ENCODE peak calls at places on chromosome 4, in eight cellular contexts. One of them, this sample, is unnamed.

GRCh38 chr4:186887211-186887785 is 163.6 kb upstream of the FAT1 start:
- DNase-seq in activated CD4-positive, alpha-beta T cell treated with anti-CD3 and anti-CD28 coated beads, Interleukin-2, amount 50 U/mL, for 1 hour: no peak
- DNase-seq in activated gamma-delta T cell treated with Interleukin-2 at 50 U/mL for 16 hours: no peak
- DNase-seq in iris pigment epithelial cell: peak
- DNase-seq in GM03348: no peak
- DNase-seq in upper lobe of left lung: no peak
- DNase-seq in AG08396: no peak
- DNase-seq in GM12864: no peak
- DNase-seq in this sample: peak

GRCh38 chr4:15536552-15537499 is 67.1 kb downstream of the CC2D2A start:
- DNase-seq in GM03348: no peak
- DNase-seq in iris pigment epithelial cell: no peak
- DNase-seq in upper lobe of left lung: no peak
- DNase-seq in GM12864: no peak
- DNase-seq in AG08396: no peak
- DNase-seq in activated CD4-positive, alpha-beta T cell treated with anti-CD3 and anti-CD28 coated beads, Interleukin-2, amount 50 U/mL, for 1 hour: no peak
- DNase-seq in activated gamma-delta T cell treated with Interleukin-2 at 50 U/mL for 16 hours: no peak
- DNase-seq in this sample: no peak

GRCh38 chr4:111821342-111821741 is 323.9 kb upstream of the FAM241A start:
- DNase-seq in iris pigment epithelial cell: no peak
- DNase-seq in activated CD4-positive, alpha-beta T cell treated with anti-CD3 and anti-CD28 coated beads, Interleukin-2, amount 50 U/mL, for 1 hour: no peak
- DNase-seq in GM12864: no peak
- DNase-seq in activated gamma-delta T cell treated with Interleukin-2 at 50 U/mL for 16 hours: no peak
- DNase-seq in GM03348: no peak
- DNase-seq in upper lobe of left lung: no peak
- DNase-seq in AG08396: no peak
- DNase-seq in this sample: no peak

GRCh38 chr4:47907247-47907646 is 7.1 kb downstream of the NFXL1 start:
- DNase-seq in activated gamma-delta T cell treated with Interleukin-2 at 50 U/mL for 16 hours: no peak
- DNase-seq in iris pigment epithelial cell: peak
- DNase-seq in GM12864: no peak
- DNase-seq in activated CD4-positive, alpha-beta T cell treated with anti-CD3 and anti-CD28 coated beads, Interleukin-2, amount 50 U/mL, for 1 hour: no peak
- DNase-seq in GM03348: peak
- DNase-seq in upper lobe of left lung: no peak
- DNase-seq in AG08396: no peak
- DNase-seq in this sample: no peak

GRCh38 chr4:180550106-180550505 is 1693.1 kb upstream of the TENM3 start:
- DNase-seq in iris pigment epithelial cell: no peak
- DNase-seq in upper lobe of left lung: no peak
- DNase-seq in GM12864: no peak
- DNase-seq in AG08396: no peak
- DNase-seq in activated gamma-delta T cell treated with Interleukin-2 at 50 U/mL for 16 hours: no peak
- DNase-seq in activated CD4-positive, alpha-beta T cell treated with anti-CD3 and anti-CD28 coated beads, Interleukin-2, amount 50 U/mL, for 1 hour: no peak
- DNase-seq in GM03348: no peak
- DNase-seq in this sample: no peak

GRCh38 chr4:27027428-27027827 is 166.8 kb downstream of the STIM2 start:
- DNase-seq in upper lobe of left lung: no peak
- DNase-seq in GM03348: no peak
- DNase-seq in iris pigment epithelial cell: no peak
- DNase-seq in AG08396: no peak
- DNase-seq in GM12864: no peak
- DNase-seq in activated CD4-positive, alpha-beta T cell treated with anti-CD3 and anti-CD28 coated beads, Interleukin-2, amount 50 U/mL, for 1 hour: no peak
- DNase-seq in activated gamma-delta T cell treated with Interleukin-2 at 50 U/mL for 16 hours: no peak
- DNase-seq in this sample: no peak

GRCh38 chr4:154045086-154045485 is 256.2 kb upstream of the SFRP2 start:
- DNase-seq in AG08396: no peak
- DNase-seq in GM12864: no peak
- DNase-seq in activated gamma-delta T cell treated with Interleukin-2 at 50 U/mL for 16 hours: no peak
- DNase-seq in activated CD4-positive, alpha-beta T cell treated with anti-CD3 and anti-CD28 coated beads, Interleukin-2, amount 50 U/mL, for 1 hour: no peak
- DNase-seq in GM03348: peak
- DNase-seq in iris pigment epithelial cell: no peak
- DNase-seq in upper lobe of left lung: no peak
- DNase-seq in this sample: no peak

GRCh38 chr4:128847074-128847724 is 37.7 kb downstream of the JADE1 start:
- DNase-seq in upper lobe of left lung: no peak
- DNase-seq in GM03348: no peak
- DNase-seq in AG08396: no peak
- DNase-seq in activated gamma-delta T cell treated with Interleukin-2 at 50 U/mL for 16 hours: no peak
- DNase-seq in GM12864: no peak
- DNase-seq in activated CD4-positive, alpha-beta T cell treated with anti-CD3 and anti-CD28 coated beads, Interleukin-2, amount 50 U/mL, for 1 hour: no peak
- DNase-seq in iris pigment epithelial cell: peak
- DNase-seq in this sample: no peak